ENCODE peak calls at places on chromosomes 1 and 21, in nine cellular contexts. B is T-helper 2 cell, O is hypothalamus, K is posterior cingulate gyrus, S is tibial nerve, G is lower leg skin, D is WTC11, J is amniotic stem cell, L is EH. V is an unnamed sample.
A peak's percentile ranks its signal among the peaks of the same experiment; 100 is the strongest.

GRCh38 chr1:173295391-173295790 is 88.3 kb upstream of the TNFSF4 start:
- DNase-seq in B (no peak), O (no peak), K (no peak), S (no peak), G (no peak), D (no peak), J (no peak), L (peak; percentile 21), V (no peak)

GRCh38 chr1:156583821-156584622 is 4.5 kb downstream of the TTC24 start:
- DNase-seq in B (no peak), O (peak; percentile 10), K (no peak), S (peak; percentile 96), G (peak; percentile 80), D (peak; percentile 85), J (peak; percentile 61), L (peak; percentile 80), V (no peak)

GRCh38 chr1:197127513-197127912 is 19.0 kb downstream of the ASPM start:
- DNase-seq in B (no peak), O (no peak), K (no peak), S (no peak), G (no peak), D (no peak), J (no peak), L (peak; percentile 73), V (no peak)

GRCh38 chr1:217004776-217005436 is 281.7 kb upstream of the ESRRG start:
- DNase-seq in B (no peak), O (no peak), K (no peak), S (no peak), G (no peak), D (no peak), J (no peak), L (no peak), V (no peak)

GRCh38 chr1:228984107-228984506 is 248.8 kb downstream of the RHOU start:
- DNase-seq in B (no peak), O (no peak), K (no peak), S (no peak), G (no peak), D (no peak), J (no peak), L (no peak), V (no peak)

GRCh38 chr1:206816390-206817287 is 44.3 kb upstream of the IL10 start:
- DNase-seq in B (no peak), O (no peak), K (no peak), S (no peak), G (no peak), D (no peak), J (no peak), L (no peak), V (no peak)

GRCh38 chr1:79190074-79190473 is 183.5 kb upstream of the ADGRL4 start:
- DNase-seq in B (no peak), O (no peak), K (no peak), S (no peak), G (no peak), D (no peak), J (no peak), L (no peak), V (no peak)

GRCh38 chr1:204989266-204990058 is 53.5 kb upstream of the CNTN2 start:
- DNase-seq in B (no peak), O (peak; percentile 53), K (peak; percentile 94), S (peak; percentile 63), G (peak; percentile 39), D (peak; percentile 85), J (peak; percentile 44), L (peak; percentile 71), V (no peak)

GRCh38 chr1:228424685-228425660 is 8.3 kb upstream of the TRIM17 start:
- DNase-seq in B (no peak), O (no peak), K (peak; percentile 58), S (no peak), G (no peak), D (no peak), J (no peak), L (no peak), V (no peak)

GRCh38 chr1:222546548-222547259 is 1.2 kb downstream of the HHIPL2 start:
- DNase-seq in B (no peak), O (no peak), K (no peak), S (no peak), G (peak; percentile 17), D (no peak), J (peak; percentile 75), L (peak; percentile 89), V (peak; percentile 57)

GRCh38 chr1:62720946-62721554 is 32.9 kb upstream of the DOCK7 start:
- DNase-seq in B (no peak), O (no peak), K (no peak), S (no peak), G (no peak), D (no peak), J (no peak), L (no peak), V (no peak)

GRCh38 chr1:23273450-23274133 is 56.3 kb upstream of the HTR1D start:
- DNase-seq in B (no peak), O (no peak), K (no peak), S (no peak), G (no peak), D (no peak), J (peak; percentile 60), L (peak; percentile 95), V (no peak)

GRCh38 chr1:225554216-225554812 is 98.6 kb downstream of the ENAH start:
- DNase-seq in B (no peak), O (no peak), K (no peak), S (peak; percentile 19), G (no peak), D (no peak), J (no peak), L (peak; percentile 40), V (no peak)

GRCh38 chr1:225962440-225962975 is 21.5 kb upstream of the LEFTY2 start:
- DNase-seq in B (peak; percentile 38), O (no peak), K (no peak), S (no peak), G (no peak), D (peak; percentile 91), J (no peak), L (no peak), V (no peak)

GRCh38 chr1:198678901-198679329 is 40.1 kb downstream of the PTPRC start:
- DNase-seq in B (no peak), O (no peak), K (no peak), S (no peak), G (no peak), D (no peak), J (no peak), L (no peak), V (no peak)

GRCh38 chr1:184113251-184113650 is 61.7 kb downstream of the TSEN15 start:
- DNase-seq in B (no peak), O (no peak), K (no peak), S (no peak), G (no peak), D (no peak), J (no peak), L (peak; percentile 9), V (no peak)

GRCh38 chr1:156874572-156874971 is 13.9 kb downstream of the NTRK1 start:
- DNase-seq in B (no peak), O (no peak), K (no peak), S (no peak), G (no peak), D (no peak), J (no peak), L (no peak), V (no peak)

GRCh38 chr1:23367451-23367790 is 2.2 kb downstream of the ZNF436 start:
- DNase-seq in B (no peak), O (no peak), K (no peak), S (no peak), G (no peak), D (no peak), J (no peak), L (no peak), V (no peak)

GRCh38 chr1:155463865-155464264 is 98.7 kb downstream of the ASH1L start:
- DNase-seq in B (no peak), O (no peak), K (no peak), S (no peak), G (no peak), D (no peak), J (peak; percentile 64), L (peak; percentile 85), V (no peak)

GRCh38 chr1:14647777-14648176 is 49.3 kb downstream of the KAZN start:
- DNase-seq in B (no peak), O (no peak), K (no peak), S (no peak), G (no peak), D (no peak), J (no peak), L (no peak), V (no peak)

GRCh38 chr1:226568077-226568831 is 19.7 kb downstream of the STUM start:
- DNase-seq in B (no peak), O (no peak), K (no peak), S (no peak), G (no peak), D (peak; percentile 46), J (no peak), L (peak; percentile 68), V (no peak)

GRCh38 chr1:96472471-96472870 is 249.1 kb upstream of the PTBP2 start:
- DNase-seq in B (no peak), O (no peak), K (no peak), S (no peak), G (no peak), D (no peak), J (no peak), L (peak; percentile 0), V (no peak)

GRCh38 chr21:29085106-29085752 is 11.8 kb upstream of the CCT8 start:
- DNase-seq in B (no peak), O (no peak), K (no peak), S (no peak), G (no peak), D (no peak), J (no peak), L (no peak), V (no peak)

GRCh38 chr1:205438213-205439158 is 16.6 kb upstream of the LEMD1 start:
- DNase-seq in B (no peak), O (no peak), K (peak; percentile 91), S (peak; percentile 52), G (peak; percentile 47), D (peak; percentile 63), J (peak; percentile 41), L (peak; percentile 78), V (no peak)

GRCh38 chr1:226061793-226062557 is 541 bp upstream of the H3-3A start:
- DNase-seq in B (no peak), O (no peak), K (peak; percentile 91), S (peak; percentile 44), G (peak; percentile 59), D (peak; percentile 81), J (peak; percentile 35), L (peak; percentile 83), V (peak; percentile 93)

GRCh38 chr1:94298861-94299260 is 61.5 kb upstream of the ARHGAP29 start:
- DNase-seq in B (no peak), O (no peak), K (no peak), S (peak; percentile 49), G (peak; percentile 56), D (no peak), J (no peak), L (peak; percentile 22), V (peak; percentile 68)

GRCh38 chr1:91381844-91382243 is 22.8 kb downstream of the HFM1 start:
- DNase-seq in B (no peak), O (no peak), K (no peak), S (no peak), G (no peak), D (no peak), J (no peak), L (no peak), V (no peak)

GRCh38 chr21:45393833-45394638 is 10.9 kb upstream of the COL18A1 start:
- DNase-seq in B (peak; percentile 3), O (no peak), K (peak; percentile 43), S (no peak), G (no peak), D (peak; percentile 6), J (no peak), L (no peak), V (no peak)

GRCh38 chr1:21277178-21277577 is 13.1 kb downstream of the ECE1 start:
- DNase-seq in B (no peak), O (no peak), K (no peak), S (no peak), G (no peak), D (no peak), J (no peak), L (no peak), V (no peak)

GRCh38 chr1:234533034-234533571 is 54.1 kb upstream of the TARBP1 start:
- DNase-seq in B (no peak), O (no peak), K (no peak), S (peak; percentile 73), G (peak; percentile 84), D (no peak), J (peak; percentile 59), L (peak; percentile 96), V (no peak)

GRCh38 chr1:43143441-43143888 is 28.6 kb downstream of the EBNA1BP2 start:
- DNase-seq in B (no peak), O (no peak), K (no peak), S (no peak), G (no peak), D (peak; percentile 66), J (no peak), L (peak; percentile 4), V (no peak)

V was measured in esophagus muscularis mucosa.